ENCODE peak calls at places on chromosomes 5 and 9, in ten cellular contexts. One of them, this sample, is unnamed. For H3K4me1 and H3K27me3, the result is how much of the 10 kb centered on the place peaks cover.

GRCh38 chr5:149038336-149039075 is 24.4 kb downstream of the SH3TC2 start:
- DNase-seq in PC-9: no peak
- DNase-seq in hepatocyte: no peak
- DNase-seq in GM12878: no peak
- DNase-seq in H1: no peak
- DNase-seq in heart right ventricle: no peak
- DNase-seq in left ventricle myocardium inferior: no peak
- DNase-seq in upper lobe of left lung: no peak
- DNase-seq in lower lobe of right lung: no peak
- DNase-seq in body of pancreas: no peak
- DNase-seq in this sample: no peak

GRCh38 chr9:3282365-3282764 is 243.4 kb downstream of the RFX3 start:
- DNase-seq in PC-9: no peak
- DNase-seq in hepatocyte: no peak
- DNase-seq in GM12878: no peak
- DNase-seq in H1: no peak
- DNase-seq in heart right ventricle: no peak
- DNase-seq in left ventricle myocardium inferior: no peak
- DNase-seq in upper lobe of left lung: no peak
- DNase-seq in lower lobe of right lung: no peak
- DNase-seq in body of pancreas: no peak
- DNase-seq in this sample: no peak

GRCh38 chr9:16315720-16316119 is 554.8 kb downstream of the BNC2 start:
- DNase-seq in PC-9: no peak
- DNase-seq in hepatocyte: no peak
- DNase-seq in GM12878: no peak
- DNase-seq in H1: no peak
- DNase-seq in heart right ventricle: no peak
- DNase-seq in left ventricle myocardium inferior: no peak
- DNase-seq in upper lobe of left lung: no peak
- DNase-seq in lower lobe of right lung: no peak
- DNase-seq in body of pancreas: no peak
- DNase-seq in this sample: no peak

GRCh38 chr9:86563350-86563749 is 209.1 kb upstream of the TUT7 start:
- DNase-seq in PC-9: no peak
- DNase-seq in hepatocyte: peak
- DNase-seq in GM12878: no peak
- DNase-seq in H1: no peak
- DNase-seq in heart right ventricle: no peak
- DNase-seq in left ventricle myocardium inferior: no peak
- DNase-seq in upper lobe of left lung: no peak
- DNase-seq in lower lobe of right lung: no peak
- DNase-seq in body of pancreas: no peak
- DNase-seq in this sample: peak

GRCh38 chr9:80082213-80082612 is 510.4 kb downstream of the TLE4 start:
- DNase-seq in PC-9: no peak
- DNase-seq in hepatocyte: no peak
- DNase-seq in GM12878: no peak
- DNase-seq in H1: no peak
- DNase-seq in heart right ventricle: no peak
- DNase-seq in left ventricle myocardium inferior: no peak
- DNase-seq in upper lobe of left lung: no peak
- DNase-seq in lower lobe of right lung: no peak
- DNase-seq in body of pancreas: no peak
- DNase-seq in this sample: no peak

GRCh38 chr9:81489048-81489447 is 200.3 kb downstream of the TLE1 start:
- DNase-seq in PC-9: no peak
- DNase-seq in hepatocyte: no peak
- DNase-seq in GM12878: no peak
- DNase-seq in H1: no peak
- DNase-seq in heart right ventricle: no peak
- DNase-seq in left ventricle myocardium inferior: no peak
- DNase-seq in upper lobe of left lung: no peak
- DNase-seq in lower lobe of right lung: no peak
- DNase-seq in body of pancreas: no peak
- DNase-seq in this sample: no peak

GRCh38 chr9:128231638-128232568 is 28.7 kb downstream of the DNM1 start:
- DNase-seq in PC-9: no peak
- DNase-seq in hepatocyte: peak
- DNase-seq in GM12878: no peak
- DNase-seq in H1: no peak
- DNase-seq in heart right ventricle: no peak
- DNase-seq in left ventricle myocardium inferior: no peak
- DNase-seq in upper lobe of left lung: no peak
- DNase-seq in lower lobe of right lung: no peak
- DNase-seq in body of pancreas: no peak
- DNase-seq in this sample: no peak

GRCh38 chr9:94936411-94936810 is 209.9 kb downstream of the AOPEP start:
- DNase-seq in PC-9: no peak
- DNase-seq in hepatocyte: no peak
- DNase-seq in GM12878: no peak
- DNase-seq in H1: no peak
- DNase-seq in heart right ventricle: no peak
- DNase-seq in left ventricle myocardium inferior: no peak
- DNase-seq in upper lobe of left lung: no peak
- DNase-seq in lower lobe of right lung: no peak
- DNase-seq in body of pancreas: no peak
- DNase-seq in this sample: no peak

GRCh38 chr5:79133121-79133656 is 21.6 kb downstream of the BHMT start:
- DNase-seq in PC-9: no peak
- DNase-seq in hepatocyte: peak
- DNase-seq in GM12878: no peak
- DNase-seq in H1: no peak
- DNase-seq in heart right ventricle: no peak
- DNase-seq in left ventricle myocardium inferior: no peak
- DNase-seq in upper lobe of left lung: no peak
- DNase-seq in lower lobe of right lung: no peak
- DNase-seq in body of pancreas: no peak
- DNase-seq in this sample: peak

GRCh38 chr5:153372433-153373167 is 117.9 kb upstream of the GRIA1 start:
- DNase-seq in PC-9: no peak
- DNase-seq in hepatocyte: no peak
- DNase-seq in GM12878: no peak
- DNase-seq in H1: no peak
- DNase-seq in heart right ventricle: no peak
- DNase-seq in left ventricle myocardium inferior: no peak
- DNase-seq in upper lobe of left lung: no peak
- DNase-seq in lower lobe of right lung: no peak
- DNase-seq in body of pancreas: no peak
- DNase-seq in this sample: peak

DNA sequence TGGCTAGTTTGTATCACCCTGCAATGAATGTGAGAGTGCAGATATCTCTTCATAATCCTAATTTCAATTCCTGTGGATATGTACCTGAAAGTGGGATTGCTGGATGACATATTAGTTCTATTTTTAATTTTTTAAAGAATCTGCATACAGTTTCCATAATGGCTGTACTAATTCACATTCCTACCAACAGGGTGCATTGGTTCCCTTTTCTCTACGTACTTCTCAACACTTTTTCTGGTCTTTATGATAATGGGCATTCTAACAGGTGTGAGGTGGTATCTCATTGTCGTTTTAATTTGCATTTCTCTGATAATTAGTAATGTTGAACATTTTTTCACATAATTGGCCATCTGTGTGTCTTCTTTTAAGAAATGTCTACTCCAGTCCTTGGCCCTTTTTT is 927.5 kb downstream of the DTWD2 start:
- DNase-seq in PC-9: no peak
- DNase-seq in hepatocyte: no peak
- DNase-seq in GM12878: no peak
- DNase-seq in H1: no peak
- DNase-seq in heart right ventricle: no peak
- DNase-seq in left ventricle myocardium inferior: no peak
- DNase-seq in upper lobe of left lung: no peak
- DNase-seq in lower lobe of right lung: no peak
- DNase-seq in body of pancreas: no peak
- DNase-seq in this sample: no peak
- TF ChIP-seq CTCF in PC-9: peak
- TF ChIP-seq CTCF in hepatocyte: peak
- TF ChIP-seq CTCF in GM12878: no peak
- TF ChIP-seq CTCF in H1: no peak
- TF ChIP-seq CTCF in heart right ventricle: no peak
- TF ChIP-seq CTCF in left ventricle myocardium inferior: no peak
- TF ChIP-seq CTCF in upper lobe of left lung: no peak
- TF ChIP-seq CTCF in lower lobe of right lung: no peak
- TF ChIP-seq CTCF in body of pancreas: no peak
- TF ChIP-seq CTCF in this sample: peak

DNA sequence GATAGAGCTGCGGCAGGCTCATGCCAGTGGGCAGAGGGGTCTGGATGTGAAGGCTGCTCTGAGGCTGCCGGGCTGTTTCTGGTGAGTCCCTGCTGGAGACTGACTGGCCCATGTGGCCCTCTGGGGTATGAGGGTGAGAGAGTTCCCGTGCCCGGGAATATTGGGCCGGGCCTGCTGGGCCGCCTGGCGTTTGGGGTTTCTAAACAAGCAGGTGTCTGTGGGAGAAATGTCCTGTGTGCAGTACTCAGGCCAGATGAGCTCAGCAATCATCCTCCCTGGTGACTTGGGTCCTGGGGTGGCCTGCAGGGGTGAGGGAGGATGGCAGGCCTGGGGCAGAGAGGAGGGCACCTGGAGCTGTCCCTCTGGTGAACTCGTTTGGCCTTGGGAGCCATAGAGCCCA is 74.9 kb downstream of the MACROH2A1 start:
- DNase-seq in PC-9: no peak
- DNase-seq in hepatocyte: no peak
- DNase-seq in GM12878: no peak
- DNase-seq in H1: no peak
- DNase-seq in heart right ventricle: no peak
- DNase-seq in left ventricle myocardium inferior: no peak
- DNase-seq in upper lobe of left lung: no peak
- DNase-seq in lower lobe of right lung: no peak
- DNase-seq in body of pancreas: no peak
- DNase-seq in this sample: no peak
- H3K4me1 ChIP-seq in PC-9: under half
- H3K4me1 ChIP-seq in hepatocyte: under half
- H3K4me1 ChIP-seq in GM12878: under half
- H3K4me1 ChIP-seq in H1: under half
- H3K4me1 ChIP-seq in heart right ventricle: under half
- H3K4me1 ChIP-seq in left ventricle myocardium inferior: under half
- H3K4me1 ChIP-seq in upper lobe of left lung: under half
- H3K4me1 ChIP-seq in lower lobe of right lung: under half
- H3K4me1 ChIP-seq in body of pancreas: under half
- H3K4me1 ChIP-seq in this sample: under half

GRCh38 chr5:51394609-51395008 is 11.4 kb downstream of the ISL1 start:
- DNase-seq in PC-9: no peak
- DNase-seq in hepatocyte: no peak
- DNase-seq in GM12878: no peak
- DNase-seq in H1: no peak
- DNase-seq in heart right ventricle: no peak
- DNase-seq in left ventricle myocardium inferior: no peak
- DNase-seq in upper lobe of left lung: no peak
- DNase-seq in lower lobe of right lung: no peak
- DNase-seq in body of pancreas: no peak
- DNase-seq in this sample: no peak
- H3K27me3 ChIP-seq in PC-9: under half
- H3K27me3 ChIP-seq in hepatocyte: half or more
- H3K27me3 ChIP-seq in GM12878: under half
- H3K27me3 ChIP-seq in H1: half or more
- H3K27me3 ChIP-seq in heart right ventricle: half or more
- H3K27me3 ChIP-seq in left ventricle myocardium inferior: half or more
- H3K27me3 ChIP-seq in upper lobe of left lung: under half
- H3K27me3 ChIP-seq in lower lobe of right lung: half or more
- H3K27me3 ChIP-seq in body of pancreas: under half
- H3K27me3 ChIP-seq in this sample: under half

DNA sequence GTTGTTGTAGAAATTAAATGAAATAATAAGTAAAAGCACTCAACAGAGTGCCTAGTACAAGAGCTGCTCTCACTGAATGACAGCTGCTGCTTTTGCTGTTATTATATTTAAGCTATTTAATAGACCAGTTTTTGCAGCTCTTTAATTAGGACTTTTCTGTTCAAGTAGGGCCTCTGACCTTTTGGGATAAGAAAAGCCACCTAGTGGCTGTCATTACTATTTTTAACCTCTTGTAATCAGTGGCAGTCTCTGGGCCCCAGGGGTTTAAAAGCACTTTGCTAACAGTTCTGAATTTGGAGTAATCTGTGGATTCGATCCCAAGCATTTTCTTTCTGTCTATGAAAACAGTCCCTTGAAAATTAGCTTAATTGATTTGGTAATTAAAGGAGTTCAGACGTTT is 121.1 kb downstream of the NUDT12 start:
- DNase-seq in PC-9: no peak
- DNase-seq in hepatocyte: no peak
- DNase-seq in GM12878: no peak
- DNase-seq in H1: no peak
- DNase-seq in heart right ventricle: no peak
- DNase-seq in left ventricle myocardium inferior: no peak
- DNase-seq in upper lobe of left lung: no peak
- DNase-seq in lower lobe of right lung: no peak
- DNase-seq in body of pancreas: no peak
- DNase-seq in this sample: no peak
- TF ChIP-seq CTCF in PC-9: peak
- TF ChIP-seq CTCF in hepatocyte: no peak
- TF ChIP-seq CTCF in GM12878: no peak
- TF ChIP-seq CTCF in H1: no peak
- TF ChIP-seq CTCF in heart right ventricle: no peak
- TF ChIP-seq CTCF in left ventricle myocardium inferior: peak
- TF ChIP-seq CTCF in upper lobe of left lung: no peak
- TF ChIP-seq CTCF in lower lobe of right lung: no peak
- TF ChIP-seq CTCF in body of pancreas: no peak
- TF ChIP-seq CTCF in this sample: peak

DNA sequence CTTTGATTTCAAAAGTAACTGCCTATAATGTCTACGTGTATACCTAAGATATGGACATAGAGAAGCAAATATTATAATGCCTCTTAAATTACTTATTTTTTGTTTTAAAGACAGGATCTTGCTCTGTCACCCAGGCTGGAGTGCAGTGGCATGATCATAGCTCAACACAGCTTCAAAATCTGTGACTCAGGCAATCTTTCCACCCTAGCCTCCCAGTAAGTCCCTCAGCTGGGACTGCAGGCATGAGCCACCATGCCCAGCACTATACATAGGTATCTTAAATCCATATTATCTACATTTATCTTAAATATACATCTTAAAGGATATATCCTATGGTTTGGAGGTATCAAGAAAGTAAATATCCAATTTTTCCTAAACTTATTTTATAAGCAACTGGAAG is 261.2 kb downstream of the ARL15 start:
- DNase-seq in PC-9: no peak
- DNase-seq in hepatocyte: no peak
- DNase-seq in GM12878: no peak
- DNase-seq in H1: no peak
- DNase-seq in heart right ventricle: no peak
- DNase-seq in left ventricle myocardium inferior: no peak
- DNase-seq in upper lobe of left lung: no peak
- DNase-seq in lower lobe of right lung: no peak
- DNase-seq in body of pancreas: no peak
- DNase-seq in this sample: no peak
- H3K4me1 ChIP-seq in PC-9: under half
- H3K4me1 ChIP-seq in hepatocyte: under half
- H3K4me1 ChIP-seq in GM12878: under half
- H3K4me1 ChIP-seq in H1: under half
- H3K4me1 ChIP-seq in heart right ventricle: under half
- H3K4me1 ChIP-seq in left ventricle myocardium inferior: under half
- H3K4me1 ChIP-seq in upper lobe of left lung: under half
- H3K4me1 ChIP-seq in lower lobe of right lung: under half
- H3K4me1 ChIP-seq in body of pancreas: under half
- H3K4me1 ChIP-seq in this sample: under half